ENCODE peak calls at places on chromosomes 11 and 22, in ten cellular contexts. E, B, R, G, L, T, D, Z, U and P are unnamed samples.

GRCh38 chr11:68002943-68003845 is 703 bp downstream of the UNC93B1 start:
- DNase-seq in E (peak), B (peak), R (peak), G (no peak), L (no peak), T (peak), D (no peak), Z (peak), U (no peak), P (peak)

GRCh38 chr22:49099496-49100124 is 728.1 kb downstream of the BRD1 start:
- DNase-seq in E (no peak), B (no peak), R (peak), G (peak), L (no peak), T (peak), D (no peak), Z (no peak), U (no peak), P (no peak)

GRCh38 chr11:13338437-13339069 is 61.0 kb downstream of the BMAL1 start:
- DNase-seq in E (no peak), B (peak), R (peak), G (no peak), L (no peak), T (peak), D (no peak), Z (no peak), U (no peak), P (no peak)

GRCh38 chr11:126604461-126604860 is 249.0 kb downstream of the ST3GAL4 start:
- DNase-seq in E (no peak), B (no peak), R (no peak), G (no peak), L (no peak), T (no peak), D (no peak), Z (no peak), U (no peak), P (no peak)

GRCh38 chr11:67436459-67437081 is 912 bp downstream of the PTPRCAP start:
- DNase-seq in E (peak), B (peak), R (no peak), G (no peak), L (no peak), T (peak), D (peak), Z (peak), U (no peak), P (no peak)

GRCh38 chr22:23522642-23523251 is 57.3 kb downstream of the IGLL1 start:
- DNase-seq in E (no peak), B (peak), R (no peak), G (no peak), L (peak), T (no peak), D (no peak), Z (no peak), U (peak), P (peak)

GRCh38 chr11:126257764-126258163 is 10.9 kb downstream of the SRPRA start:
- DNase-seq in E (no peak), B (no peak), R (no peak), G (no peak), L (no peak), T (no peak), D (no peak), Z (no peak), U (no peak), P (no peak)

GRCh38 chr11:45778341-45778740 is 26.6 kb upstream of the SLC35C1 start:
- DNase-seq in E (no peak), B (no peak), R (no peak), G (no peak), L (no peak), T (no peak), D (no peak), Z (no peak), U (no peak), P (no peak)

GRCh38 chr11:72116019-72116755 is 3.7 kb upstream of the ANAPC15 start:
- DNase-seq in E (no peak), B (no peak), R (no peak), G (no peak), L (no peak), T (no peak), D (no peak), Z (no peak), U (no peak), P (no peak)

GRCh38 chr11:85627332-85627997 is at the start of gene DLG2:
- DNase-seq in E (no peak), B (no peak), R (no peak), G (no peak), L (peak), T (peak), D (no peak), Z (no peak), U (no peak), P (peak)

GRCh38 chr11:32259641-32260081 is 168.8 kb downstream of the RCN1 start:
- DNase-seq in E (no peak), B (no peak), R (peak), G (no peak), L (no peak), T (peak), D (peak), Z (no peak), U (no peak), P (no peak)

GRCh38 chr22:29060931-29061330 is 700 bp downstream of the C22orf31 start:
- DNase-seq in E (no peak), B (no peak), R (no peak), G (no peak), L (no peak), T (no peak), D (no peak), Z (no peak), U (no peak), P (no peak)

GRCh38 chr11:5689551-5689983 is at the start of gene TRIM22:
- DNase-seq in E (peak), B (no peak), R (no peak), G (no peak), L (peak), T (peak), D (peak), Z (no peak), U (no peak), P (no peak)

GRCh38 chr11:122765487-122766131 is 72.7 kb upstream of the CRTAM start:
- DNase-seq in E (no peak), B (no peak), R (no peak), G (no peak), L (no peak), T (no peak), D (no peak), Z (no peak), U (no peak), P (no peak)

GRCh38 chr11:8775341-8776133 is 92.9 kb downstream of the RPL27A start:
- DNase-seq in E (no peak), B (no peak), R (no peak), G (no peak), L (no peak), T (no peak), D (no peak), Z (no peak), U (no peak), P (no peak)

GRCh38 chr11:27081056-27081455 is 40.4 kb downstream of the BBOX1 start:
- DNase-seq in E (no peak), B (no peak), R (no peak), G (no peak), L (no peak), T (no peak), D (no peak), Z (no peak), U (no peak), P (no peak)

GRCh38 chr11:59204736-59205135 is 8.0 kb downstream of the MPEG1 start:
- DNase-seq in E (no peak), B (no peak), R (no peak), G (no peak), L (no peak), T (no peak), D (no peak), Z (no peak), U (no peak), P (no peak)

GRCh38 chr11:19281041-19281440 is 40.3 kb upstream of the E2F8 start:
- DNase-seq in E (no peak), B (no peak), R (no peak), G (no peak), L (peak), T (no peak), D (peak), Z (no peak), U (no peak), P (peak)

GRCh38 chr11:67674442-67674871 is at the start of gene ALDH3B2:
- DNase-seq in E (no peak), B (no peak), R (no peak), G (no peak), L (no peak), T (no peak), D (no peak), Z (peak), U (no peak), P (no peak)

GRCh38 chr11:110857885-110858555 is 145.8 kb upstream of the ARHGAP20 start:
- DNase-seq in E (no peak), B (no peak), R (no peak), G (no peak), L (peak), T (no peak), D (no peak), Z (no peak), U (no peak), P (no peak)

GRCh38 chr11:33997473-33998347 is 53.8 kb upstream of the CAPRIN1 start:
- DNase-seq in E (no peak), B (no peak), R (no peak), G (no peak), L (no peak), T (no peak), D (no peak), Z (no peak), U (no peak), P (peak)

GRCh38 chr11:102807921-102808320 is 10.0 kb upstream of the MMP1 start:
- DNase-seq in E (peak), B (peak), R (peak), G (peak), L (peak), T (peak), D (no peak), Z (peak), U (peak), P (peak)

GRCh38 chr11:114142646-114143045 is 83.1 kb downstream of the ZBTB16 start:
- DNase-seq in E (no peak), B (no peak), R (no peak), G (no peak), L (no peak), T (no peak), D (no peak), Z (no peak), U (no peak), P (no peak)

GRCh38 chr11:109241988-109242387 is 180.0 kb upstream of the C11orf87 start:
- DNase-seq in E (no peak), B (no peak), R (no peak), G (no peak), L (no peak), T (no peak), D (no peak), Z (no peak), U (no peak), P (no peak)

GRCh38 chr22:36562261-36562835 is 33.4 kb upstream of the EIF3D start:
- DNase-seq in E (no peak), B (peak), R (peak), G (no peak), L (peak), T (peak), D (no peak), Z (no peak), U (no peak), P (no peak)

GRCh38 chr22:17954860-17955587 is 69.3 kb downstream of the MICAL3 start:
- DNase-seq in E (no peak), B (no peak), R (no peak), G (no peak), L (no peak), T (no peak), D (no peak), Z (no peak), U (no peak), P (no peak)

GRCh38 chr11:72643547-72643946 is 30.7 kb downstream of the PDE2A start:
- DNase-seq in E (no peak), B (no peak), R (peak), G (peak), L (no peak), T (peak), D (no peak), Z (no peak), U (no peak), P (no peak)

GRCh38 chr22:42419328-42419881 is 12.8 kb downstream of the NFAM1 start:
- DNase-seq in E (no peak), B (no peak), R (no peak), G (no peak), L (no peak), T (peak), D (peak), Z (no peak), U (no peak), P (no peak)

GRCh38 chr11:20097319-20098221 is 62.7 kb downstream of the DBX1 start:
- DNase-seq in E (no peak), B (no peak), R (no peak), G (no peak), L (peak), T (no peak), D (no peak), Z (no peak), U (no peak), P (no peak)

GRCh38 chr22:42562684-42563083 is 8.9 kb downstream of the SERHL2 start:
- DNase-seq in E (no peak), B (peak), R (no peak), G (no peak), L (no peak), T (no peak), D (no peak), Z (no peak), U (no peak), P (no peak)

GRCh38 chr11:6943131-6943530 is 16.9 kb downstream of the ZNF215 start:
- DNase-seq in E (no peak), B (no peak), R (no peak), G (no peak), L (no peak), T (no peak), D (no peak), Z (no peak), U (no peak), P (no peak)

GRCh38 chr22:20606041-20606783 is 98.8 kb downstream of the MED15 start:
- DNase-seq in E (peak), B (peak), R (peak), G (peak), L (peak), T (peak), D (no peak), Z (peak), U (peak), P (peak)

GRCh38 chr11:4482445-4482844 is at the start of gene OR52K1:
- DNase-seq in E (no peak), B (no peak), R (no peak), G (no peak), L (no peak), T (peak), D (no peak), Z (no peak), U (no peak), P (no peak)

GRCh38 chr11:9351956-9352355 is 32.5 kb upstream of the IPO7 start:
- DNase-seq in E (no peak), B (no peak), R (no peak), G (no peak), L (no peak), T (no peak), D (no peak), Z (no peak), U (no peak), P (no peak)

GRCh38 chr22:20165913-20166312 is 15.1 kb upstream of the CCDC188 start:
- DNase-seq in E (no peak), B (no peak), R (no peak), G (no peak), L (no peak), T (no peak), D (no peak), Z (no peak), U (no peak), P (no peak)

GRCh38 chr11:26076591-26076990 is 255.3 kb upstream of the ANO3 start:
- DNase-seq in E (no peak), B (no peak), R (no peak), G (no peak), L (no peak), T (no peak), D (no peak), Z (no peak), U (no peak), P (no peak)

GRCh38 chr11:26078217-26078821 is 253.6 kb upstream of the ANO3 start:
- DNase-seq in E (no peak), B (no peak), R (no peak), G (no peak), L (no peak), T (no peak), D (no peak), Z (no peak), U (no peak), P (no peak)

GRCh38 chr11:26084313-26084712 is 247.6 kb upstream of the ANO3 start:
- DNase-seq in E (no peak), B (no peak), R (no peak), G (no peak), L (no peak), T (no peak), D (no peak), Z (no peak), U (no peak), P (no peak)

DNA sequence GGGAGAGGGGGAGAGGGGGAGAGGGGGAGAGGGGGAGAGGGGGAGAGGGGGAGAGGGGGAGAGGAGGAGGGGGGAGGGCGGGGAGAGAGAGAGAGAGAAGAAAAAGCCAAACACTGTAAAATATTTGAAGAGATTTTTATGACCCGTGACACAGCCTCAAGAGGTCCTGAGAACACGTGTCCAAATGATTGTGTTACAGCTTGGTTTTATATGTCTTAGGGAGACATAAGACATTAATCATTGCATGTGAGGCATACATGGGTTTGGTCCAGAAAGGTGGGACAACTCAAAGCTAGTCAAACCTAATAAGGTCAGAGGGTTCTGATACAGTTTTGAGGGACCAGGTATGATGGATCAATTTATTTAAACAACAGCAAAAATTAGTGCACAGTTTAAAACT is 252.0 kb upstream of the ANO3 start:
- DNase-seq in E (no peak), B (no peak), R (no peak), G (no peak), L (no peak), T (no peak), D (no peak), Z (no peak), U (no peak), P (no peak)
- TF ChIP-seq MAX in E (no peak), B (no peak), R (no peak), G (no peak), L (no peak), T (no peak), D (no peak), Z (no peak), U (no peak), P (no peak)

DNA sequence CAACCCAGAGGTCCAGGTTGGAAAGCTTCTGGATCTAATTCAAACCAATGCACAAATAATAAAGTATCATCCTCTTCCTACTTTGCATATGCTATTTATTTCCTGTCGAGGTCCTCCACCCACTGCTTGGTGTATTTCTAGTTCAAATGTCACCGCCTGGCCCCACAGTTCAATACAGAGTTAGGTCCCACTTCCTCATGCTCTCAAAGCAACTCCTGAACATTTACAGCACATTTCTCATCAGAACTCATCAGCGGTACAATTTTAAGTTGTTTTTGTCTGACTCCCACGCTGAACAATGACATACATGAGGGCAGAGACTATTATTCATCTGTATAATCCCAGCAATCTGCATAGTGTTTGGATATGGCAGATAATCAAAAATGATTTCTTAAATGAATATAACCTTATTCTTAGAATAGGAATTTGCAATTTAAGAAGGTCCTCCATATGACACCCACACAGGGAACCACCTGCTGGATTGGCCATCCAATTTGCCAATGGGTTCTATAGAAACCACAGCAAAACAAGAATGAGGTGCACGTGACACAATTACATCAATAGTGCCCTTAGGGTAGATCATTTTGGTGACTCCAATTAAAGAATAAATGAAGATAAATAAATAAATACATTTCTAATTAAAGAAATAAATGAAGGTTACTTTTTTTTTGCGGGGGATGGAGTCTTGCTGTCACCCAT is 54.3 kb downstream of the SLC25A17 start:
- DNase-seq in E (no peak), B (no peak), R (no peak), G (no peak), L (no peak), T (no peak), D (peak), Z (no peak), U (no peak), P (no peak)
- TF ChIP-seq MAX in E (no peak), B (no peak), R (no peak), G (no peak), L (no peak), T (no peak), D (no peak), Z (no peak), U (no peak), P (no peak)

GRCh38 chr22:37655252-37655563 is 3.3 kb upstream of the PDXP start:
- DNase-seq in E (no peak), B (no peak), R (no peak), G (no peak), L (no peak), T (no peak), D (no peak), Z (no peak), U (no peak), P (no peak)

GRCh38 chr22:37659897-37660708 is 1.6 kb downstream of the PDXP start:
- DNase-seq in E (no peak), B (no peak), R (no peak), G (no peak), L (no peak), T (peak), D (no peak), Z (no peak), U (no peak), P (no peak)

GRCh38 chr22:37658133-37659065 is at the start of gene PDXP:
- DNase-seq in E (peak), B (peak), R (peak), G (peak), L (peak), T (peak), D (peak), Z (peak), U (peak), P (peak)

GRCh38 chr22:37659066-37659896 is 758 bp downstream of the PDXP start:
- DNase-seq in E (no peak), B (peak), R (no peak), G (no peak), L (no peak), T (peak), D (no peak), Z (no peak), U (peak), P (peak)

DNA sequence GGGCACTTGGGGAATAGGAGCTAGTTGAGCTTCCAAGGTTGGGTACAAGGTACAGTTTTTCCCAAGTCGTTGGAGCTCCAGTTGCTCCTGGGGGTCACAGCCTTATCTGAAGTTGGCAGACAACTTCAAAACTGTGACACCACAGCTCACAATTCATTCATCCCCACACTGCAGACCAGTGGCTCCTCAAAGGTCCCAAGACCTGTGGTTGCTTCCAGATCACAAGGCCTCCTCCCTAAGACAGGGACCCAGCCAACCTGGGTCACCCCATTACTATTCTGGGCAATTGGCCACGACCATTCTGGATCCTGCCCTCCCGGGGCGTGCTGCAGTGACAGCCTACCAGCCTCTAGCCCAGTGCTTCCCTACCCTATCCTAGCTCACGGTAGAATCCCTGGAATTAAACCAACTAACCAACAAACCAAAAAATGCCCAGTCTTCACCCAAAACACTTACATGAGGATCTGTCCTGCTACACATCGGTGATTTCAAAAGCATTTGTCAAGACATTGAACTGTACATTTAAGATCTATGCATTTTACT is 862 bp upstream of the PDXP start:
- DNase-seq in E (no peak), B (peak), R (no peak), G (no peak), L (no peak), T (peak), D (no peak), Z (no peak), U (no peak), P (peak)
- TF ChIP-seq MAX in E (no peak), B (no peak), R (no peak), G (no peak), L (no peak), T (no peak), D (no peak), Z (no peak), U (no peak), P (no peak)

GRCh38 chr22:26479792-26480610 is 3.6 kb downstream of the HPS4 start:
- DNase-seq in E (no peak), B (no peak), R (no peak), G (no peak), L (no peak), T (peak), D (no peak), Z (no peak), U (peak), P (no peak)

GRCh38 chr22:26481112-26481693 is 2.4 kb downstream of the HPS4 start:
- DNase-seq in E (no peak), B (no peak), R (no peak), G (no peak), L (no peak), T (no peak), D (no peak), Z (no peak), U (no peak), P (no peak)

GRCh38 chr22:26480611-26480932 is 3.0 kb downstream of the HPS4 start:
- DNase-seq in E (no peak), B (no peak), R (no peak), G (no peak), L (no peak), T (no peak), D (no peak), Z (no peak), U (no peak), P (no peak)

GRCh38 chr22:26477341-26477731 is 6.2 kb downstream of the HPS4 start:
- DNase-seq in E (no peak), B (no peak), R (no peak), G (no peak), L (no peak), T (no peak), D (no peak), Z (no peak), U (no peak), P (no peak)

GRCh38 chr22:26479043-26479791 is 4.4 kb downstream of the HPS4 start:
- DNase-seq in E (no peak), B (no peak), R (no peak), G (no peak), L (no peak), T (peak), D (no peak), Z (no peak), U (peak), P (no peak)
- TF ChIP-seq MAX in E (no peak), B (no peak), R (no peak), G (no peak), L (no peak), T (no peak), D (no peak), Z (no peak), U (no peak), P (no peak)